ENCODE peak calls at places on chromosomes 2 and 18, in nine cellular contexts. H is cardiac fibroblast, X is fibroblast of the aortic adventitia, G is astrocyte of the spinal cord, E is PC-9, U is fibroblast of mammary gland, B is AG10803, S is IMR-90, Z is fibroblast of lung. C is an unnamed sample.

GRCh38 chr18:73924316-73924715 is 223.3 kb downstream of the FBXO15 start:
- DNase-seq in H (no peak), X (no peak), G (no peak), E (no peak), U (no peak), B (peak), S (no peak), Z (no peak), C (no peak)

GRCh38 chr2:157498501-157498900 is 54.6 kb upstream of the CYTIP start:
- DNase-seq in H (no peak), X (no peak), G (no peak), E (no peak), U (no peak), B (no peak), S (no peak), Z (no peak), C (no peak)

GRCh38 chr2:38145226-38145625 is 69.3 kb upstream of the CYP1B1 start:
- DNase-seq in H (peak), X (no peak), G (no peak), E (no peak), U (peak), B (no peak), S (no peak), Z (peak), C (no peak)

GRCh38 chr2:128770143-128771080 is 451.7 kb upstream of the HS6ST1 start:
- DNase-seq in H (no peak), X (no peak), G (no peak), E (no peak), U (no peak), B (no peak), S (no peak), Z (no peak), C (no peak)

GRCh38 chr2:149573760-149574159 is 13.8 kb downstream of the MMADHC start:
- DNase-seq in H (peak), X (peak), G (peak), E (no peak), U (peak), B (peak), S (peak), Z (no peak), C (no peak)

GRCh38 chr18:55844373-55844772 is 256.4 kb upstream of the TCF4 start:
- DNase-seq in H (no peak), X (peak), G (no peak), E (no peak), U (no peak), B (no peak), S (peak), Z (peak), C (no peak)

GRCh38 chr2:100745630-100746029 is 74.3 kb upstream of the NPAS2 start:
- DNase-seq in H (no peak), X (no peak), G (no peak), E (no peak), U (no peak), B (no peak), S (no peak), Z (no peak), C (no peak)

GRCh38 chr2:214358506-214358905 is 52.3 kb upstream of the VWC2L start:
- DNase-seq in H (no peak), X (no peak), G (no peak), E (no peak), U (no peak), B (no peak), S (no peak), Z (no peak), C (no peak)

GRCh38 chr18:48371854-48372598 is 37.2 kb downstream of the ZBTB7C start:
- DNase-seq in H (no peak), X (no peak), G (no peak), E (no peak), U (no peak), B (no peak), S (no peak), Z (no peak), C (no peak)

GRCh38 chr18:22115573-22115972 is 53.8 kb upstream of the GATA6 start:
- DNase-seq in H (no peak), X (no peak), G (no peak), E (no peak), U (no peak), B (no peak), S (no peak), Z (no peak), C (no peak)

GRCh38 chr2:46909771-46910419 is 5.7 kb downstream of the MCFD2 start:
- DNase-seq in H (peak), X (peak), G (peak), E (peak), U (peak), B (peak), S (peak), Z (peak), C (no peak)

GRCh38 chr18:48780151-48781001 is 170.4 kb downstream of the SMAD7 start:
- DNase-seq in H (peak), X (peak), G (peak), E (no peak), U (peak), B (peak), S (peak), Z (peak), C (no peak)

GRCh38 chr2:172234716-172235661 is 132.3 kb upstream of the DLX2 start:
- DNase-seq in H (no peak), X (no peak), G (no peak), E (no peak), U (no peak), B (no peak), S (no peak), Z (no peak), C (no peak)

GRCh38 chr2:162013514-162014205 is 60.4 kb downstream of the DPP4 start:
- DNase-seq in H (no peak), X (no peak), G (no peak), E (no peak), U (no peak), B (no peak), S (no peak), Z (no peak), C (no peak)

GRCh38 chr2:10286216-10287037 is 16.3 kb upstream of the HPCAL1 start:
- DNase-seq in H (no peak), X (no peak), G (no peak), E (peak), U (no peak), B (no peak), S (no peak), Z (no peak), C (no peak)

GRCh38 chr2:205524656-205525055 is 157.6 kb upstream of the NRP2 start:
- DNase-seq in H (no peak), X (no peak), G (no peak), E (peak), U (no peak), B (no peak), S (no peak), Z (no peak), C (no peak)

GRCh38 chr2:29042581-29043075 is 31.7 kb downstream of the PCARE start:
- DNase-seq in H (peak), X (peak), G (peak), E (no peak), U (peak), B (no peak), S (peak), Z (peak), C (no peak)

GRCh38 chr2:10260130-10260529 is 42.6 kb upstream of the HPCAL1 start:
- DNase-seq in H (no peak), X (no peak), G (no peak), E (no peak), U (peak), B (peak), S (no peak), Z (no peak), C (no peak)

GRCh38 chr2:178280261-178280852 is 86.0 kb downstream of the OSBPL6 start:
- DNase-seq in H (peak), X (peak), G (peak), E (peak), U (peak), B (peak), S (peak), Z (peak), C (no peak)

GRCh38 chr18:13364721-13365205 is 146.2 kb downstream of the LDLRAD4 start:
- DNase-seq in H (no peak), X (no peak), G (no peak), E (no peak), U (no peak), B (no peak), S (no peak), Z (no peak), C (no peak)

GRCh38 chr2:74525717-74526648 is at the start of gene DQX1:
- DNase-seq in H (peak), X (no peak), G (no peak), E (no peak), U (peak), B (no peak), S (peak), Z (no peak), C (no peak)
- H3K4me3 ChIP-seq in H (no peak), X (no peak), G (no peak), E (no peak), U (no peak), B (no peak), S (no peak), Z (no peak), C (no peak)

DNA sequence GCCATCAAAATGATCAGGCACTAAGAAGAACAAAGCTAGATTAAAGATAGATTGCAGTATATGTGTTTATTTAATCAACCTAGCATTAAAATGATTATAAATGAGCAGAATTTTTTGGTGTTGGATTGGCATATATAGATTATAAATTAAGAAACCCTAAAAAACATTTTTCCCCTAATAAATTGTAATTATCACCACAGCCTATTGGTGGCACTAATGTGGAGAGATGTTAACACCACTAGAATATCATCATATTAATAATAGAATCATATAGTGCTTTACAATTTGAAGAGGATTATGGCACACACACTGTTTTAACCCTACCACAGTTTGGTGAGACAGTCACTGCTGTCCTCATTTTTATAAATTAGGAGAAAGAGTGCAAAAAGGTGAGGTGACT is 112.4 kb upstream of the RND3 start:
- DNase-seq in H (no peak), X (no peak), G (no peak), E (no peak), U (no peak), B (no peak), S (no peak), Z (no peak), C (no peak)
- TF ChIP-seq CTCF in H (peak), X (peak), G (no peak), E (no peak), U (peak), B (no peak), S (no peak), Z (no peak), C (no peak)

DNA sequence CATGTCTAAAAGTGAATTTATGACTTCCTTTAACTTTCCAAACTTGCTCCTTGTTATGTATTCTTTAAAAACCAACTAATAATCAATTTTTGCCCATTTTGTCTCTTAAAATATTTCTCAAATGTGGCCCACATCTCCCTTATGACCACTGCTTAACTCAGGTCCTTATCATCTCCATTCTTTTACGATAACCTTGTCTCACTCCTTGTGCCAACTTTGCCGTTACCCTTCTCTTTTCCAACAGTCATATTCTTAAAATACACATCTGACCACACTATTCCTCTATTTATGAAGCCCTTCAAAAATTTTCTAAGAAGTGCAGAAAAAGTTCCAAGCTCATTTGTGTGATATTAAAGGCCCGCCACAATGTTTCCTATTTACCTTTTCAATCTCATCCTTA is 47.8 kb downstream of the PPP1R1C start:
- DNase-seq in H (no peak), X (no peak), G (no peak), E (no peak), U (no peak), B (no peak), S (no peak), Z (no peak), C (no peak)
- H3K4me3 ChIP-seq in H (no peak), X (no peak), G (no peak), E (no peak), U (no peak), B (no peak), S (no peak), Z (no peak), C (no peak)

GRCh38 chr18:32764611-32765244 is 8.1 kb downstream of the KLHL14 start:
- DNase-seq in H (no peak), X (no peak), G (no peak), E (no peak), U (no peak), B (no peak), S (no peak), Z (no peak), C (no peak)

GRCh38 chr18:32759768-32760167 is 13.1 kb downstream of the KLHL14 start:
- DNase-seq in H (no peak), X (no peak), G (no peak), E (no peak), U (no peak), B (no peak), S (no peak), Z (no peak), C (no peak)

GRCh38 chr18:32761231-32761785 is 11.5 kb downstream of the KLHL14 start:
- DNase-seq in H (no peak), X (no peak), G (no peak), E (no peak), U (no peak), B (no peak), S (no peak), Z (no peak), C (no peak)

GRCh38 chr18:32763306-32763705 is 9.5 kb downstream of the KLHL14 start:
- DNase-seq in H (no peak), X (no peak), G (no peak), E (no peak), U (no peak), B (no peak), S (no peak), Z (no peak), C (no peak)

GRCh38 chr18:32760391-32760790 is 12.4 kb downstream of the KLHL14 start:
- DNase-seq in H (no peak), X (no peak), G (no peak), E (no peak), U (no peak), B (no peak), S (no peak), Z (no peak), C (no peak)
- TF ChIP-seq CTCF in H (no peak), X (no peak), G (no peak), E (no peak), U (no peak), B (no peak), S (no peak), Z (no peak), C (no peak)

GRCh38 chr18:32441536-32441935 is 29.1 kb downstream of the GAREM1 start:
- DNase-seq in H (peak), X (peak), G (peak), E (no peak), U (peak), B (no peak), S (no peak), Z (peak), C (no peak)
- H3K4me3 ChIP-seq in H (peak), X (peak), G (peak), E (no peak), U (no peak), B (no peak), S (no peak), Z (no peak), C (no peak)

DNA sequence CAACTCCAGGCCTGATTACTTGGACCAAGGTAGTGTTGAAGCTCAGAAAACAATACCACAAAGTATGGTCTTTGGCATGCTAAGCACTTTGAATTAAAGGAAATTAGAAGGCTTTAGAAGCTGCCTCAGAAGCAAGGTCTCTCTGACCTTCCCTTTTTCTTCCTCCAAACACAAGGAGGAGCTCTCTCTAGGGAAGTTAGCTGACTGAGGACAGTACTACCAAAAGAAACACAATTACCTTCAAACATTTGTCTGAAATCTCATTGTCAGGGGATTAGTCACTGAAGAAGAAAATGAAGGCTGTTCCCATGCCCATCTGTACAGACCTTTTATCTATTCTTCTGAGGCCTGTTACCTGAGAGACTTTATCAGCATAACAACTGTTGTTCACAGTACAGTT is 279.3 kb downstream of the CDH20 start:
- DNase-seq in H (peak), X (no peak), G (no peak), E (no peak), U (peak), B (no peak), S (no peak), Z (no peak), C (no peak)
- TF ChIP-seq CTCF in H (peak), X (no peak), G (peak), E (no peak), U (peak), B (peak), S (peak), Z (peak), C (peak)

GRCh38 chr2:94763318-94763717 is 107.9 kb upstream of the TEKT4 start:
- DNase-seq in H (no peak), X (no peak), G (no peak), E (no peak), U (no peak), B (no peak), S (no peak), Z (no peak), C (no peak)
- H3K4me3 ChIP-seq in H (no peak), X (no peak), G (no peak), E (no peak), U (no peak), B (no peak), S (no peak), Z (no peak), C (no peak)

DNA sequence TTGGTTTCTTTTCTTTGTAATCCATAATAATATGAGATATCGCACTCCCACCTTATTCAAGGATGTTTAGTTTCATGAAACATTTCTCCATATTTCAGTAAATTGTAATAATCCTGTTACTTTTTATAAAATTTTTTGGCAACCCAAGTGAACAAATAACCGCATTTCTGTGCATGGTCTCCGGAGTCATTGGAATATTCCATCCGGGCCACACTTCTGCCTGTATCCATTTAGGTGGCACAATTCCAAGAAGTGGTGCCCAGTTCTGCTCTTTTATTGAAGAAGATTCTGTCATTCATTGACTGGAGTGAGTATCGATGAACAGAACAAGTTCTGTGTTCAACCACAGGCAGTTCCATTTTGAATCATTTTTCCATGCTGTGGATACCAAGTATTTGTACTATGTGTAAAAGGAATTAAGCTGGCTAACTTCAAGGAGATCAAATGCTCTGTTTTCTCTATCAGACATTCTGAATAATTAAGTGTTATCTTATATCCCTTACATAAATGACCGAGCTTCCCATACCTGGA is 26.6 kb upstream of the ICOS start:
- DNase-seq in H (no peak), X (no peak), G (no peak), E (no peak), U (peak), B (peak), S (no peak), Z (peak), C (no peak)
- TF ChIP-seq CTCF in H (no peak), X (no peak), G (no peak), E (peak), U (no peak), B (no peak), S (no peak), Z (no peak), C (no peak)

DNA sequence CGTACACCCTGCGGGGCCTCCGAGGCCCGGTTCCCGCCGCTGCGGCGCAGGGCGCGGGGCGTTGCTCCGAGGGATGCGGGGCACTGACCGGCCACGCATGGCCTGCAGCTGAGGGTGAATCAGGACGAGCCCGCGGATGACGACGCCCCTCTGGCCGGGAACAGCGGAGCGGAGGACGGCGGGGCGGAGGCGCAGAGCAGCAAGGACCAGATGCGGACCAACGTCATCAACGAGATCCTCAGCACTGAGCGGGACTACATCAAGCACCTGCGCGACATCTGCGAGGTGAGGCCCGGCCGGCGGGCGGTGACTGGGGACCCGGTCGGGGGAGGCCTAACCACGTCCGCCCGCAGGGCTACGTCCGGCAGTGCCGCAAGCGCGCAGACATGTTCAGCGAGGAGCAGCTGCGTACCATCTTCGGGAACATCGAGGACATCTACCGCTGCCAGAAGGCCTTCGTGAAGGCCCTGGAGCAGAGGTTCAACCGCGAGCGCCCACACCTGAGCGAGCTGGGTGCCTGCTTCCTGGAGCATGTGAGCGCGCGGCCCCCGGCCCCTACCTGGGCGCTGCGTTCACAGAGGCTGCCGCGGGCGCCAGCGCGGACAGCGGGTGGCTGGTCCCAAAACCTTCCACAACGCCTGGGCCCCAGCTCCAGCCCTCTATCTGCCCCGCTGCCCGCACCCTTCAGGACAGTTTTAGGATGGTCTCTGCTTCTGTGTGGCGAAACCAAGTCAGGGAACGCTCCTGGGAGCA is 53.2 kb downstream of the FAM168B start:
- DNase-seq in H (peak), X (no peak), G (no peak), E (no peak), U (peak), B (peak), S (peak), Z (no peak), C (no peak)
- H3K4me3 ChIP-seq in H (peak), X (no peak), G (no peak), E (no peak), U (no peak), B (no peak), S (no peak), Z (peak), C (no peak)

GRCh38 chr2:59789523-59789922 is 763.9 kb downstream of the BCL11A start:
- DNase-seq in H (no peak), X (no peak), G (no peak), E (no peak), U (no peak), B (no peak), S (no peak), Z (no peak), C (no peak)
- TF ChIP-seq CTCF in H (no peak), X (no peak), G (no peak), E (no peak), U (no peak), B (peak), S (no peak), Z (no peak), C (no peak)

C was measured in AG09309.